ENCODE peak calls at places on chromosome 7, in seven cellular contexts. W is A549, B is brain microvascular endothelial cell, P is thoracic aorta, M is hepatocyte, K is cardiac muscle cell, T is choroid plexus epithelial cell. U is an unnamed sample.

GRCh38 chr7:35714862-35715261 is 19.9 kb upstream of the HERPUD2 start:
- DNase-seq in T (no peak), W (no peak), B (no peak), K (no peak), M (no peak), P (no peak), U (no peak)

GRCh38 chr7:106848851-106849442 is 16.1 kb upstream of the PIK3CG start:
- DNase-seq in P (no peak), M (no peak), T (peak; percentile 59), B (peak; percentile 69), W (no peak), K (no peak), U (no peak)

GRCh38 chr7:94561841-94562514 is 52.4 kb downstream of the CASD1 start:
- DNase-seq in K (no peak), W (no peak), P (no peak), M (no peak), B (no peak), T (peak; percentile 71), U (no peak)

GRCh38 chr7:93890464-93891068 is at the start of gene TFPI2:
- DNase-seq in K (peak; percentile 58), T (peak; percentile 84), W (peak; percentile 77), P (peak; percentile 13), B (peak; percentile 93), M (peak; percentile 67), U (peak; percentile 68)

GRCh38 chr7:100013328-100013676 is 2.1 kb upstream of the ZKSCAN1 start:
- DNase-seq in P (no peak), W (no peak), K (no peak), M (no peak), T (no peak), B (no peak), U (no peak)

GRCh38 chr7:84510501-84510900 is 315.9 kb upstream of the SEMA3A start:
- DNase-seq in B (no peak), M (no peak), K (no peak), W (no peak), T (peak; percentile 65), P (no peak), U (no peak)

GRCh38 chr7:94295805-94296204 is 98.9 kb upstream of the COL1A2 start:
- DNase-seq in W (peak; percentile 18), K (peak; percentile 38), M (peak; percentile 66), B (peak; percentile 62), P (no peak), T (peak; percentile 91), U (no peak)

GRCh38 chr7:14055813-14056212 is 66.3 kb upstream of the ETV1 start:
- DNase-seq in B (no peak), P (no peak), T (no peak), W (no peak), K (no peak), M (no peak), U (no peak)

GRCh38 chr7:27549621-27550020 is 113.1 kb downstream of the HIBADH start:
- DNase-seq in M (no peak), P (no peak), T (no peak), B (no peak), W (no peak), K (no peak), U (no peak)

GRCh38 chr7:11847336-11847735 is 15.3 kb upstream of the THSD7A start:
- DNase-seq in W (no peak), K (no peak), B (no peak), T (peak; percentile 69), P (no peak), M (no peak), U (no peak)

GRCh38 chr7:104267701-104268368 is 60.0 kb upstream of the ORC5 start:
- DNase-seq in B (peak; percentile 6), M (no peak), P (no peak), K (no peak), W (peak; percentile 12), T (peak; percentile 57), U (no peak)

GRCh38 chr7:1176891-1177373 is 16.9 kb upstream of the ZFAND2A start:
- DNase-seq in M (peak; percentile 69), B (peak; percentile 66), T (peak; percentile 73), K (peak; percentile 41), P (no peak), W (peak; percentile 65), U (peak; percentile 84)

GRCh38 chr7:45145881-45146280 is 11.7 kb upstream of the RAMP3 start:
- DNase-seq in T (no peak), M (no peak), B (no peak), W (no peak), P (no peak), K (no peak), U (no peak)

GRCh38 chr7:45138433-45139267 is 18.9 kb upstream of the RAMP3 start:
- DNase-seq in W (no peak), B (no peak), P (no peak), T (no peak), K (no peak), M (no peak), U (no peak)

GRCh38 chr7:45143616-45144015 is 14.0 kb upstream of the RAMP3 start:
- DNase-seq in B (peak; percentile 34), T (peak; percentile 20), P (no peak), K (no peak), W (no peak), M (no peak), U (no peak)

GRCh38 chr7:45136106-45137060 is 21.2 kb upstream of the RAMP3 start:
- DNase-seq in M (peak; percentile 83), T (peak; percentile 87), W (peak; percentile 90), B (peak; percentile 44), P (no peak), K (peak; percentile 78), U (no peak)

DNA sequence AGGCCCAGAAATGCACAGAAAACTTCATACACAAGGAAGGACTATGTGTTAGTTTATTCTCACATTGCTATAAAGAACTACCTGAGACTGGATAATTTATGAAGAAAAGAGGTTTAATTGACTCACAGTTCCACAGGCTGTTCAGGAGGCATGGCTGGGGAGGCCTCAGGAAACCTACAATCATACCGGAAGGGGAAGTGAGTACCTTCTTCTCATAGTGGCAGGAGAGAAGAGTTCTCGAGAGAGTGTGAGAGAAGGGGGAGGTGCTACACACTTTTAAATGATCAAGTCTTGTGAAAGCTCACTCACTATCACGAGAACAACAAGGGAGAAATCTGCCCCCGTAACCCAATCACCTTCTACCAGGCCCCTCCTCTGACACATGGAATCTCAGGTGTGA is 16.8 kb upstream of the RAMP3 start:
- DNase-seq in B (no peak), K (no peak), M (no peak), P (no peak), W (no peak), T (no peak), U (no peak)
- TF ChIP-seq CTCF in B (no peak), K (no peak), M (no peak), P (no peak), W (no peak), T (no peak), U (no peak)

DNA sequence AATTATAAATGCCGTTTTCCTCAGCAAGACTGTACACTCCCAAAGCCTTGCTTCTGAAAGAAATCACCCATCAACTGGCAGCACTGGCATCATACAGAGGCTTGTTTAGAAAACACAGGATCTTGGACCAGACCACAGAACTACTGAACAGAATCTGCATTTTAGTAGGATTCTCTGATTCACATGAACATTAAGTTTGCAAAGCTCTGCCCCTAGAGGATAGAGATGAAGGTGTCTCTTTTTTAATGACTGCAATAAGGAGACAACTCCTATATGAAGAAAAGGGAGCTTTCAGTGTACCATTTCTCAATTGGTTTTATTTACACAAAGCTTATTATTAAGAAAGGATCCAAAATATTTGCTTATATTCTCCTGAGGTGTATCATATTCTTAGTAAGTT is 172.7 kb downstream of the AGMO start:
- DNase-seq in P (no peak), T (no peak), B (no peak), W (no peak), K (no peak), M (no peak), U (no peak)
- TF ChIP-seq CTCF in P (no peak), T (peak; percentile 45), B (peak; percentile 11), W (no peak), K (no peak), M (no peak), U (peak; percentile 26)

GRCh38 chr7:73610105-73610504 is 14.2 kb downstream of the MLXIPL start:
- DNase-seq in W (no peak), B (no peak), K (no peak), T (no peak), M (no peak), P (no peak), U (no peak)

GRCh38 chr7:73613954-73614735 is 10.2 kb downstream of the MLXIPL start:
- DNase-seq in T (no peak), K (no peak), P (no peak), M (no peak), W (no peak), B (no peak), U (no peak)

GRCh38 chr7:73611017-73611555 is 13.2 kb downstream of the MLXIPL start:
- DNase-seq in P (no peak), B (no peak), M (no peak), K (no peak), W (no peak), T (no peak), U (no peak)

GRCh38 chr7:73615886-73616285 is 8.4 kb downstream of the MLXIPL start:
- DNase-seq in M (no peak), K (no peak), P (no peak), T (peak; percentile 56), W (no peak), B (no peak), U (no peak)

GRCh38 chr7:73612598-73613269 is 11.6 kb downstream of the MLXIPL start:
- DNase-seq in T (peak; percentile 56), M (peak; percentile 86), B (peak; percentile 25), P (no peak), K (peak; percentile 33), W (peak; percentile 97), U (no peak)
- TF ChIP-seq CTCF in T (peak; percentile 54), M (peak; percentile 35), B (peak; percentile 50), P (no peak), K (peak; percentile 26), W (peak; percentile 77), U (no peak)

DNA sequence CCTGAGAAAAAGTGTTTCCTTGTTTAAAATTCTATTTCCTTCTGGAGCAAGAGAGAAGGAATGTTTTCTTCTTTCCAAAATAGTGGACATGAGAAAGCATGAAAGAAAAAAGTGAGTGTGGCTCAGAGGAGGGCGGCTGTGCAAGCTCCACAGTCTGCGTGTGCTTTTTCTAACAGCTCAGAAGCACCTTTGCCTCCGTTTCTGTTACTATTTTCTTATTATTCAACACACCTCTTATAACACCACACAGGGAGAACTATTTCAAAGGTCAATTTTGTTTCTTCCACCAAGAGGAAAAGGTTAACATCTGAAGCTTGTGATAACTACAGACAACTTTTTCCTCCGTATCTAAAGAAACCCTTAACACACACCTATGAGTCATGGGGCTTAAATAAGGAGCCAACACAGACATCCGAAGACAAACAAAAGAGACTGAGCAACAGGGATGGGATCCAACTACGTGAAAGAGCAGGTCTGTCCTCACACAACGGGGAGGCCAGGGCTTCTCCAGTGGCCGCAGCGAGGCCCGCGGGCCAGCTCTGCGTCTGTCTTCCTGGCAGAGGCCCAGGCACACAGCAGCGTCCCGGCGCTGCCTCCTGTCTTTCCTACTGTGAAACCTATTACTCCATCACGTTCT is 36.2 kb upstream of the NCAPG2 start:
- DNase-seq in M (peak; percentile 78), W (peak; percentile 51), B (peak; percentile 87), P (no peak), K (no peak), T (peak; percentile 96), U (no peak)
- TF ChIP-seq CTCF in M (no peak), W (no peak), B (peak; percentile 34), P (no peak), K (peak; percentile 20), T (peak; percentile 51), U (no peak)